ENCODE peak calls at places on chromosome 6, in five cellular contexts. One of them, this sample, is unnamed.

GRCh38 chr6:3163248-3163594 is 5.9 kb upstream of the TUBB2A start:
- DNase-seq in aorta: no peak
- DNase-seq in globus pallidus: no peak
- DNase-seq in T-helper 2 cell: no peak
- DNase-seq in naive B cell: no peak
- DNase-seq in this sample: no peak

GRCh38 chr6:159217595-159218275 is 48.5 kb downstream of the FNDC1 start:
- DNase-seq in aorta: no peak
- DNase-seq in globus pallidus: peak; percentile 6
- DNase-seq in T-helper 2 cell: no peak
- DNase-seq in naive B cell: no peak
- DNase-seq in this sample: no peak

GRCh38 chr6:11730645-11731044 is 48.0 kb downstream of the ADTRP start:
- DNase-seq in aorta: no peak
- DNase-seq in globus pallidus: no peak
- DNase-seq in T-helper 2 cell: no peak
- DNase-seq in naive B cell: peak; percentile 14
- DNase-seq in this sample: no peak

GRCh38 chr6:142665393-142665792 is 279.6 kb downstream of the HIVEP2 start:
- DNase-seq in aorta: no peak
- DNase-seq in globus pallidus: no peak
- DNase-seq in T-helper 2 cell: no peak
- DNase-seq in naive B cell: no peak
- DNase-seq in this sample: no peak

GRCh38 chr6:165884813-165885765 is 222.0 kb upstream of the PDE10A start:
- DNase-seq in aorta: peak; percentile 74
- DNase-seq in globus pallidus: peak; percentile 47
- DNase-seq in T-helper 2 cell: peak; percentile 38
- DNase-seq in naive B cell: peak; percentile 43
- DNase-seq in this sample: peak; percentile 43

GRCh38 chr6:169632841-169633240 is 69.0 kb downstream of the WDR27 start:
- DNase-seq in aorta: no peak
- DNase-seq in globus pallidus: no peak
- DNase-seq in T-helper 2 cell: no peak
- DNase-seq in naive B cell: no peak
- DNase-seq in this sample: no peak

GRCh38 chr6:85482206-85483040 is 32.5 kb downstream of the NT5E start:
- DNase-seq in aorta: no peak
- DNase-seq in globus pallidus: no peak
- DNase-seq in T-helper 2 cell: no peak
- DNase-seq in naive B cell: no peak
- DNase-seq in this sample: no peak

GRCh38 chr6:120604510-120604909 is 729.8 kb downstream of the TBC1D32 start:
- DNase-seq in aorta: no peak
- DNase-seq in globus pallidus: no peak
- DNase-seq in T-helper 2 cell: no peak
- DNase-seq in naive B cell: no peak
- DNase-seq in this sample: no peak

GRCh38 chr6:6008648-6009421 is 2.1 kb upstream of the NRN1 start:
- DNase-seq in aorta: peak; percentile 74
- DNase-seq in globus pallidus: no peak
- DNase-seq in T-helper 2 cell: no peak
- DNase-seq in naive B cell: peak; percentile 27
- DNase-seq in this sample: no peak

GRCh38 chr6:145789443-145789842 is 25.2 kb downstream of the FBXO30 start:
- DNase-seq in aorta: no peak
- DNase-seq in globus pallidus: no peak
- DNase-seq in T-helper 2 cell: no peak
- DNase-seq in naive B cell: no peak
- DNase-seq in this sample: no peak

GRCh38 chr6:2939315-2940009 is 31.9 kb downstream of the SERPINB6 start:
- DNase-seq in aorta: no peak
- DNase-seq in globus pallidus: no peak
- DNase-seq in T-helper 2 cell: no peak
- DNase-seq in naive B cell: no peak
- DNase-seq in this sample: no peak

GRCh38 chr6:168326294-168327261 is 7.0 kb upstream of the DACT2 start:
- DNase-seq in aorta: no peak
- DNase-seq in globus pallidus: no peak
- DNase-seq in T-helper 2 cell: no peak
- DNase-seq in naive B cell: no peak
- DNase-seq in this sample: no peak

GRCh38 chr6:87308970-87309369 is 13.4 kb upstream of the SMIM8 start:
- DNase-seq in aorta: no peak
- DNase-seq in globus pallidus: no peak
- DNase-seq in T-helper 2 cell: no peak
- DNase-seq in naive B cell: no peak
- DNase-seq in this sample: no peak

GRCh38 chr6:108156180-108156937 is 9.5 kb upstream of the NR2E1 start:
- DNase-seq in aorta: no peak
- DNase-seq in globus pallidus: no peak
- DNase-seq in T-helper 2 cell: no peak
- DNase-seq in naive B cell: no peak
- DNase-seq in this sample: no peak

GRCh38 chr6:159302196-159302595 is 133.0 kb downstream of the FNDC1 start:
- DNase-seq in aorta: no peak
- DNase-seq in globus pallidus: no peak
- DNase-seq in T-helper 2 cell: no peak
- DNase-seq in naive B cell: no peak
- DNase-seq in this sample: no peak

GRCh38 chr6:72547020-72547419 is 74.8 kb upstream of the KCNQ5 start:
- DNase-seq in aorta: no peak
- DNase-seq in globus pallidus: no peak
- DNase-seq in T-helper 2 cell: no peak
- DNase-seq in naive B cell: no peak
- DNase-seq in this sample: no peak

GRCh38 chr6:52929321-52930164 is 20.0 kb upstream of the GSTA3 start:
- DNase-seq in aorta: no peak
- DNase-seq in globus pallidus: no peak
- DNase-seq in T-helper 2 cell: no peak
- DNase-seq in naive B cell: no peak
- DNase-seq in this sample: no peak

GRCh38 chr6:20001286-20001685 is 164.1 kb downstream of the ID4 start:
- DNase-seq in aorta: no peak
- DNase-seq in globus pallidus: no peak
- DNase-seq in T-helper 2 cell: no peak
- DNase-seq in naive B cell: no peak
- DNase-seq in this sample: no peak

GRCh38 chr6:54411767-54412166 is 103.5 kb downstream of the TINAG start:
- DNase-seq in aorta: no peak
- DNase-seq in globus pallidus: no peak
- DNase-seq in T-helper 2 cell: no peak
- DNase-seq in naive B cell: no peak
- DNase-seq in this sample: no peak

GRCh38 chr6:72589096-72589495 is 32.8 kb upstream of the KCNQ5 start:
- DNase-seq in aorta: no peak
- DNase-seq in globus pallidus: no peak
- DNase-seq in T-helper 2 cell: no peak
- DNase-seq in naive B cell: no peak
- DNase-seq in this sample: no peak

GRCh38 chr6:113855500-113856010 is 1.6 kb upstream of the MARCKS start:
- DNase-seq in aorta: peak; percentile 58
- DNase-seq in globus pallidus: peak; percentile 73
- DNase-seq in T-helper 2 cell: no peak
- DNase-seq in naive B cell: peak; percentile 22
- DNase-seq in this sample: no peak

GRCh38 chr6:32288426-32288825 is 64.6 kb upstream of the NOTCH4 start:
- DNase-seq in aorta: no peak
- DNase-seq in globus pallidus: no peak
- DNase-seq in T-helper 2 cell: no peak
- DNase-seq in naive B cell: no peak
- DNase-seq in this sample: no peak

GRCh38 chr6:135183532-135184440 is 2.7 kb downstream of the MYB start:
- DNase-seq in aorta: no peak
- DNase-seq in globus pallidus: no peak
- DNase-seq in T-helper 2 cell: peak; percentile 61
- DNase-seq in naive B cell: peak; percentile 51
- DNase-seq in this sample: peak; percentile 68

GRCh38 chr6:79224005-79224404 is 10.5 kb downstream of the HMGN3 start:
- DNase-seq in aorta: no peak
- DNase-seq in globus pallidus: no peak
- DNase-seq in T-helper 2 cell: no peak
- DNase-seq in naive B cell: no peak
- DNase-seq in this sample: no peak

GRCh38 chr6:118514689-118515088 is 33.4 kb upstream of the PLN start:
- DNase-seq in aorta: no peak
- DNase-seq in globus pallidus: no peak
- DNase-seq in T-helper 2 cell: no peak
- DNase-seq in naive B cell: no peak
- DNase-seq in this sample: no peak

GRCh38 chr6:46437671-46438221 is 53.5 kb downstream of the RCAN2 start:
- DNase-seq in aorta: no peak
- DNase-seq in globus pallidus: no peak
- DNase-seq in T-helper 2 cell: no peak
- DNase-seq in naive B cell: no peak
- DNase-seq in this sample: no peak

GRCh38 chr6:38234934-38235678 is 404.6 kb downstream of the BTBD9 start:
- DNase-seq in aorta: no peak
- DNase-seq in globus pallidus: no peak
- DNase-seq in T-helper 2 cell: no peak
- DNase-seq in naive B cell: no peak
- DNase-seq in this sample: no peak

GRCh38 chr6:112343375-112343774 is 3.8 kb upstream of the RFPL4B start:
- DNase-seq in aorta: no peak
- DNase-seq in globus pallidus: no peak
- DNase-seq in T-helper 2 cell: no peak
- DNase-seq in naive B cell: no peak
- DNase-seq in this sample: no peak

GRCh38 chr6:46921731-46922130 is at the start of gene ADGRF5:
- DNase-seq in aorta: no peak
- DNase-seq in globus pallidus: no peak
- DNase-seq in T-helper 2 cell: no peak
- DNase-seq in naive B cell: no peak
- DNase-seq in this sample: no peak

GRCh38 chr6:33700391-33701050 is 11.0 kb downstream of the UQCC2 start:
- DNase-seq in aorta: peak; percentile 71
- DNase-seq in globus pallidus: no peak
- DNase-seq in T-helper 2 cell: peak; percentile 59
- DNase-seq in naive B cell: peak; percentile 65
- DNase-seq in this sample: peak; percentile 61

GRCh38 chr6:71375676-71376075 is 87.1 kb downstream of the OGFRL1 start:
- DNase-seq in aorta: no peak
- DNase-seq in globus pallidus: no peak
- DNase-seq in T-helper 2 cell: no peak
- DNase-seq in naive B cell: no peak
- DNase-seq in this sample: no peak

GRCh38 chr6:56043761-56044160 is 168.4 kb upstream of the BMP5 start:
- DNase-seq in aorta: no peak
- DNase-seq in globus pallidus: no peak
- DNase-seq in T-helper 2 cell: no peak
- DNase-seq in naive B cell: no peak
- DNase-seq in this sample: no peak

GRCh38 chr6:26754212-26754611 is 94.7 kb upstream of the ZNF322 start:
- DNase-seq in aorta: no peak
- DNase-seq in globus pallidus: no peak
- DNase-seq in T-helper 2 cell: no peak
- DNase-seq in naive B cell: no peak
- DNase-seq in this sample: no peak

GRCh38 chr6:53326372-53327016 is 22.3 kb downstream of the ELOVL5 start:
- DNase-seq in aorta: peak; percentile 73
- DNase-seq in globus pallidus: no peak
- DNase-seq in T-helper 2 cell: no peak
- DNase-seq in naive B cell: no peak
- DNase-seq in this sample: no peak

GRCh38 chr6:130613176-130613575 is 214.0 kb upstream of the SMLR1 start:
- DNase-seq in aorta: no peak
- DNase-seq in globus pallidus: no peak
- DNase-seq in T-helper 2 cell: no peak
- DNase-seq in naive B cell: no peak
- DNase-seq in this sample: no peak

This sample was measured in CD8-positive, alpha-beta T cell.